ENCODE peak calls at places on chromosomes 4 and X, in ten cellular contexts. F is stomach, R is aorta, O is ascending aorta, K is cardiac muscle cell, I is NT2/D1, H is HepG2, V is mucosa of descending colon, J is OCI-LY7, L is heart left ventricle. S is an unnamed sample. For H3K9me3, the result is how much of the 10 kb centered on the place peaks cover.

GRCh38 chr4:25727711-25728493 is 72.3 kb downstream of the SLC34A2 start:
- DNase-seq in R (no peak), H (no peak), F (no peak), V (no peak), I (no peak), J (no peak), O (no peak), K (no peak), L (no peak), S (no peak)

GRCh38 chrX:1163231-1163630 is 49.2 kb downstream of the CRLF2 start:
- DNase-seq in R (no peak), I (no peak), F (no peak), V (no peak), J (no peak), H (no peak), K (no peak), L (no peak), O (no peak), S (no peak)

GRCh38 chrX:112979879-112980278 is 139.2 kb upstream of the AMOT start:
- DNase-seq in V (no peak), I (no peak), K (no peak), H (no peak), R (no peak), L (no peak), O (no peak), F (no peak), J (no peak), S (no peak)

GRCh38 chr4:128061566-128062536 is 739 bp downstream of the LARP1B start:
- DNase-seq in I (peak), J (peak), O (peak), R (peak), L (peak), H (peak), K (peak), F (peak), V (peak), S (peak)

GRCh38 chr4:37666625-37667071 is 19.5 kb downstream of the RELL1 start:
- DNase-seq in V (no peak), O (no peak), I (no peak), J (no peak), K (no peak), H (peak), R (no peak), F (peak), L (no peak), S (no peak)

GRCh38 chr4:170887396-170887795 is 797.6 kb upstream of the AADAT start:
- DNase-seq in H (no peak), O (no peak), K (no peak), I (no peak), V (no peak), F (no peak), J (no peak), L (no peak), R (no peak), S (no peak)

GRCh38 chrX:63525491-63525890 is 174.4 kb upstream of the SPIN4 start:
- DNase-seq in H (no peak), I (no peak), O (no peak), F (no peak), L (no peak), K (no peak), V (no peak), J (no peak), R (no peak), S (no peak)

GRCh38 chrX:102976290-102976689 is 39.2 kb downstream of the RAB40AL start:
- DNase-seq in R (no peak), J (no peak), F (no peak), V (no peak), H (no peak), K (no peak), I (no peak), O (no peak), L (no peak), S (no peak)

GRCh38 chr4:25575581-25575980 is 80.1 kb upstream of the SLC34A2 start:
- DNase-seq in L (no peak), I (no peak), F (no peak), J (no peak), K (no peak), V (no peak), O (no peak), R (no peak), H (no peak), S (no peak)

GRCh38 chrX:77167993-77168392 is 279.2 kb upstream of the FGF16 start:
- DNase-seq in O (no peak), H (peak), F (no peak), J (no peak), L (no peak), I (no peak), K (no peak), V (no peak), R (no peak), S (no peak)

GRCh38 chr4:13888112-13888511 is 260.6 kb upstream of the BOD1L1 start:
- DNase-seq in H (no peak), V (no peak), O (no peak), R (no peak), F (no peak), I (no peak), K (no peak), J (no peak), L (no peak), S (no peak)

GRCh38 chrX:16892504-16893362 is 22.6 kb upstream of the RBBP7 start:
- DNase-seq in O (no peak), R (peak), K (peak), I (peak), L (no peak), V (peak), F (peak), J (peak), H (peak), S (peak)

DNA sequence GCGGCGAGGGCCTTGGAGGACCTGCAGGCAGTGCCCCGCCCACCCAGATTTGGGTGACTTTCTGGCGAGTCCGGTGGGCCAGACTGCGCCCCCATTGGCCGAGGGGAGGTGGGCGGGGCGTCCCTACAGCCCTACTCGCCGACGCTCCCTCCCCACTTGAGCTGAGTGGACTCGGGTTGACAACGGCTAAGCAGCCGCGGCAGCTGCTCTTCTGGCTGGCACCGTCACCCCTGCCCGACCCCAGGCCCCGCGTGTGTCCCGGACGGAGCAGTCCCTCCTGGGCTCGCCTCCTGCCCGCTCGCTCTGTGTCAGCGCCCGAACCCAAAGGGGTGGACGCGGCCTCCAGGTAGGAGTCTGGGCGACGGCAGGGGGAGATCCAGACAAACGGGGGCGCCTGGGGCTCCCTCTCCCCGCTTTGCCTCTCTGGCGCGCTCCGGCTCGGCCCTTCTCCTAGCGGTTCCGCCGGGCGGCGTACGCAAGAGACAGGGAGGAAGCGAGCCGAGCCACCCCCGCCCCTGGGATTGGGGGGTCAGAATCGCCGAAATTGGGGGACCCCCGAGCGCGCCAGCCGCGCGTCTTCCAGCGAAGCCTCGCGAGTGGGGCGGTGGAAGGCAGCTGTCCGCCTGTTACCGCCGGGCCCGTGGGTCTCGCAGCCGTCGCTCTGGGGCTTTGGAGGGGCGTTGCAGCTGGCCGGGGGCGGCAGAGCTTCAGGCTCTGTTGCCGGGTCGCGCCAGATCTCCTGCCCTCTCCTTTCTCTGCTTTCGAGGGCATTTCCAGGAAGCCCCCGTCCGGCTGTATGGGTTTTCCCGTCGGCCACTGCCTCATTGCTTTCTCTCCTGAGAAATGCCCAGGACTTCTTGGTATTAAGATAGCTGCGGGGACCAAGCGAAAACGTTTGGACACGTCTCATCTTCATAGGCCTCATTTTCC is 46.3 kb downstream of the STARD8 start:
- DNase-seq in I (peak), K (peak), R (peak), H (no peak), L (peak), F (peak), J (no peak), O (peak), V (peak), S (no peak)
- H3K9me3 ChIP-seq in I (under half), K (under half), R (under half), H (under half), L (under half), F (under half), J (under half), O (under half), V (under half), S (under half)

DNA sequence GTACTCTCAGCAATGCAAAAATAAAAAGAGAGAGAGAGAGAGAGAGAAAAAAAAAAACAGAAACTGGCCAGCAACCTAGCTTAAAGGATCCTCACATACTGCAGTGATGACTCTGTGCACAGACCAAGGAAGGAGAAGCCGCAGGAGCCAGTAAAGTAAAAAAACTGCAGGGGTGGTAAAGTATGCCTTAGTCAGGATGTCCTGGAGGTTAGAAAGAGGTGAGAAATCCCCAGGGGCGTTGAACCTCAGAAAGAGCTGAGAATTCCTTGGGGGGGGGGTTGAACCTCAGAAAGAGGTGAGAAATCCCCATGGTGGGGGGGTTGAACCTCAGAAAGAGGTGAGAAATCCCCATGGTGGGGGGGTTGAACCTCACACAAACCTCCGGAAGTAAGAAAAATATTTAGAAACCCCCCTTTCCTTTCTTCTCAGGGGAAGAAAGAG is 48.0 kb downstream of the MAGEA9 start:
- DNase-seq in J (no peak), H (no peak), V (no peak), R (no peak), O (no peak), K (no peak), I (no peak), F (no peak), L (no peak), S (no peak)
- H3K9me3 ChIP-seq in J (under half), H (under half), V (under half), R (under half), O (under half), K (under half), I (under half), F (under half), L (under half), S (under half)

GRCh38 chrX:47918274-47918673 is 81.6 kb downstream of the ZNF81 start:
- DNase-seq in L (no peak), I (no peak), H (no peak), K (no peak), V (no peak), J (no peak), R (no peak), F (no peak), O (no peak), S (no peak)

GRCh38 chrX:47915886-47916493 is 79.3 kb downstream of the ZNF81 start:
- DNase-seq in O (no peak), I (no peak), F (no peak), L (no peak), J (no peak), R (no peak), V (no peak), H (no peak), K (no peak), S (no peak)
- H3K9me3 ChIP-seq in O (half or more), I (half or more), F (under half), L (under half), J (under half), R (under half), V (under half), H (under half), K (under half), S (under half)

DNA sequence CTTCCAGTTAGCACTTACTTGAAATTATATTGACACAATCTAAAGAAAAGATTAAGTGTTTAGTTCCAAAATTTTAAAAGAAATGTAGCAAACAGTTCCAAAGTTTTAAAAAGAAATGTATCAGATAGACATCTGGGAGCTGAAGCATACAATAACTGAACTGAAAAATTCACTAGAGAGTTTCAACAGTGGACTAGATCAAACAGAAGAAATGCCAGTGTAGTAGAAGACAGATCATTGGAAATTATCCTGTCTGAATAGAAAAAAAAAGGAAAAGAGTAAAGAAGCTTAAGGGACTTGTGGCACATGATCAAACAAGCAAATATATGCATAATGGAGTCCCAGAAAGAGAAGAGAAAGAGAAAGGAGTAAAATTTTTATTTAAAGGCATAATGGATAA is 261.4 kb downstream of the LAS1L start:
- DNase-seq in J (no peak), K (no peak), I (no peak), O (no peak), H (no peak), V (no peak), F (no peak), R (no peak), L (no peak), S (no peak)
- H3K9me3 ChIP-seq in J (under half), K (under half), I (under half), O (half or more), H (under half), V (under half), F (under half), R (under half), L (under half), S (under half)

DNA sequence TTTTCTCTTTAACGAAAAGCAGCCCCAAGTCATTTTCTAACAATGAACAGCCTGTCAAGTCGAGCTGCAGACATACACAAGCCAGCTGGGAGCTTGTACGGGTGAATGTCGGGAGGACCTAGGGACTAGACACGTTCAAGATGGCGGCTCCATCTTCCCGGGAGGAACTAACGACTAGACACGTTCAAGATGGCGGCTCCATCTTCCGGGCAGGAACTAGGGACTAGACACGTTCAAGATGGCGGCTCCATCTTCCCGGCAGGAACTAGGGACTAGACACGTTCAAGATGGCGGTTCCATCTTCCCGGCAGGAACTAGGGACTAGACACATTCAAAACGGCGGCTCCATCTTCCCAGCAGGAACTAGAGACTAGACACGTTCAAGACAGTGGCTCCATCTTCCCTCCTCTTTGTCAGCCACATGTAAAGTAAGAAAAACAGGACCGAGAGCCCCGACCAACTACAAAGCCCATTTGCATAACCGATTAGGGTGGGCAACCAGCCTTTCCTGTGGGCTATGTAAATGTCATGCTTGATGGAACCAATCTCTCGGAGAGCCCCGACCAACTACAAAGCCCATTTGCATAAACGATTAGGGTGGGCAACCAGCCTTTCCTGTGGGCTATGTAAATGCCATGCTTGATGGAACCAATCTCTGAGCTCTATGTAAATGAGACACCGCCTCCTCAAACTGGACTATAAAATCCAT is 175.5 kb downstream of the DHRSX start:
- DNase-seq in J (no peak), K (no peak), O (peak), L (peak), I (no peak), F (peak), R (peak), H (no peak), V (peak), S (no peak)
- H3K9me3 ChIP-seq in J (under half), K (under half), O (under half), L (under half), I (under half), F (under half), R (under half), H (under half), V (under half), S (under half)

DNA sequence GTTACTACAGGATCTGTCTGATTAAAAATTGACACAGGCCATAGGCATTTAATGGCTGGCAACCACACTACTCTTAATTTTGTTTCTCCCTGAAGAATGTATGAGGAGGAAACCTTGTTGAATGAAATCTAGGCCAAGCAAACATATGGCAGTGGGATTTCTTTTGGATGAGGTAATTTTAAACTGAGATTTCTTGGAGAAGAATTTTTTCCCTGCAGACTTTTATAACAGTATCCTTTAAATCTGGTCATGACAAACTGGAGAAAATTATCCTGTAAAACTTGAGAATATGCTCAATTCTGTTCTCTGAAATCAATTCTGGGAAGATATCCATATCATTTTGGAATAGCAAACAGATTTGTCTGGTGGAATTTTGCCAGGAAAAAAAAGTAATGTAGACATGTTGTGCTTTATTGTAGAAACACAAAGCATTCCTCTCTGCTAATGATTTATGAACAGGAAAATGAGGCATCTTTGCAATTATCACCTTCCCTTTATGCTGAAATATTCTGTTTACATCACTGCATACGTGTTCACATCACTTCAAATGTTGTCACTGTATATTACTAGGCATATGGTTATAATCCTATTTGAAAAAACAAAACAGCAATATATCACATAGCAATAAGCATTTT is 108.3 kb upstream of the ARSJ start:
- DNase-seq in L (no peak), J (no peak), O (no peak), H (no peak), R (no peak), V (no peak), K (no peak), F (no peak), I (no peak), S (no peak)
- H3K9me3 ChIP-seq in L (under half), J (under half), O (under half), H (under half), R (under half), V (under half), K (under half), F (under half), I (under half), S (under half)

GRCh38 chr4:49036528-49036927 is 50.5 kb downstream of the CWH43 start:
- DNase-seq in H (no peak), L (no peak), V (no peak), F (no peak), R (no peak), J (no peak), O (no peak), K (no peak), I (no peak), S (no peak)
- H3K9me3 ChIP-seq in H (under half), L (under half), V (under half), F (under half), R (under half), J (under half), O (under half), K (under half), I (under half), S (under half)

DNA sequence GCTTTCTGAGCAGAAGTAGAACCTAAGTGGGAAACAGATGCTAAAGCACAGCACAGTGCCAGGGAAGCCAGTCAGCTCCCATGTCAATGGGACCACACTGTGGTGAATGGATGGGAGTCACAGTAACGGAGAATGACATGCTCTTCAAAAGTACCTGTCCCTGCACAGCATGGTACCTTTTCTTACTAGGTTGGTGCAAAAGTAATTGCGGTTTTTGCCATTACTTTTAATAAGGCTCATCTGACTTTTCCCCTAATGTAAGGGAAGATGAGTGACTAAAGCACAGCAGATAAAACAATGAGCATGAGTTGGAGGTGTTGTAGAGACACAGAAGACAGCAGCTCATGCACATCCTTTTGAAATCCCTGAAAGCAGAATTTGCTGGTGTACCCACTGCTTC is 62.3 kb downstream of the CCNG2 start:
- DNase-seq in V (no peak), I (no peak), H (no peak), F (no peak), K (no peak), O (no peak), J (no peak), R (no peak), L (no peak), S (no peak)
- H3K9me3 ChIP-seq in V (under half), I (under half), H (under half), F (under half), K (under half), O (under half), J (under half), R (under half), L (under half), S (under half)

GRCh38 chr4:129063640-129064039 is 29.7 kb downstream of the SCLT1 start:
- DNase-seq in K (no peak), I (no peak), J (no peak), L (no peak), R (no peak), V (no peak), O (no peak), F (no peak), H (no peak), S (no peak)
- H3K9me3 ChIP-seq in K (under half), I (under half), J (half or more), L (under half), R (under half), V (half or more), O (half or more), F (under half), H (half or more), S (under half)

S was measured in T-helper 17 cell.